ENCODE peak calls at places on chromosomes 2 and 18, in four cellular contexts. L is Panc1, H is cardiac muscle cell, W is small intestine. A is an unnamed sample. For H3K4me1 and H3K27me3, the result is how much of the 10 kb centered on the place peaks cover.

GRCh38 chr2:4002841-4003403 is 299.5 kb downstream of the DCDC2C start:
- DNase-seq in L (no peak), H (no peak), W (no peak), A (no peak)

GRCh38 chr2:106963156-106963555 is 77.2 kb upstream of the ST6GAL2 start:
- DNase-seq in L (no peak), H (peak), W (no peak), A (no peak)

GRCh38 chr2:204538179-204539009 is 6.9 kb upstream of the PARD3B start:
- DNase-seq in L (no peak), H (peak), W (no peak), A (peak)

GRCh38 chr2:111687911-111688310 is 196.1 kb downstream of the ANAPC1 start:
- DNase-seq in L (no peak), H (no peak), W (no peak), A (no peak)

GRCh38 chr2:126686286-126686685 is 30.3 kb downstream of the GYPC start:
- DNase-seq in L (no peak), H (no peak), W (no peak), A (no peak)

GRCh38 chr2:46826898-46827245 is 88.7 kb downstream of the MCFD2 start:
- DNase-seq in L (no peak), H (no peak), W (peak), A (no peak)

GRCh38 chr18:45505497-45506206 is 109.6 kb upstream of the SLC14A2 start:
- DNase-seq in L (no peak), H (peak), W (no peak), A (peak)

GRCh38 chr2:238498691-238499295 is 72.1 kb downstream of the ASB1 start:
- DNase-seq in L (no peak), H (no peak), W (no peak), A (no peak)

GRCh38 chr18:58616446-58616845 is 12.4 kb downstream of the ALPK2 start:
- DNase-seq in L (no peak), H (no peak), W (no peak), A (no peak)

GRCh38 chr18:58618822-58619553 is 9.9 kb downstream of the ALPK2 start:
- DNase-seq in L (no peak), H (no peak), W (no peak), A (no peak)

GRCh38 chr18:58611471-58612131 is 17.3 kb downstream of the ALPK2 start:
- DNase-seq in L (no peak), H (no peak), W (no peak), A (no peak)

GRCh38 chr18:58612239-58613055 is 16.4 kb downstream of the ALPK2 start:
- DNase-seq in L (no peak), H (no peak), W (no peak), A (no peak)

GRCh38 chr18:58615150-58616132 is 13.4 kb downstream of the ALPK2 start:
- DNase-seq in L (no peak), H (no peak), W (peak), A (no peak)
- H3K4me1 ChIP-seq in L (under half), H (under half), W (under half), A (under half)

DNA sequence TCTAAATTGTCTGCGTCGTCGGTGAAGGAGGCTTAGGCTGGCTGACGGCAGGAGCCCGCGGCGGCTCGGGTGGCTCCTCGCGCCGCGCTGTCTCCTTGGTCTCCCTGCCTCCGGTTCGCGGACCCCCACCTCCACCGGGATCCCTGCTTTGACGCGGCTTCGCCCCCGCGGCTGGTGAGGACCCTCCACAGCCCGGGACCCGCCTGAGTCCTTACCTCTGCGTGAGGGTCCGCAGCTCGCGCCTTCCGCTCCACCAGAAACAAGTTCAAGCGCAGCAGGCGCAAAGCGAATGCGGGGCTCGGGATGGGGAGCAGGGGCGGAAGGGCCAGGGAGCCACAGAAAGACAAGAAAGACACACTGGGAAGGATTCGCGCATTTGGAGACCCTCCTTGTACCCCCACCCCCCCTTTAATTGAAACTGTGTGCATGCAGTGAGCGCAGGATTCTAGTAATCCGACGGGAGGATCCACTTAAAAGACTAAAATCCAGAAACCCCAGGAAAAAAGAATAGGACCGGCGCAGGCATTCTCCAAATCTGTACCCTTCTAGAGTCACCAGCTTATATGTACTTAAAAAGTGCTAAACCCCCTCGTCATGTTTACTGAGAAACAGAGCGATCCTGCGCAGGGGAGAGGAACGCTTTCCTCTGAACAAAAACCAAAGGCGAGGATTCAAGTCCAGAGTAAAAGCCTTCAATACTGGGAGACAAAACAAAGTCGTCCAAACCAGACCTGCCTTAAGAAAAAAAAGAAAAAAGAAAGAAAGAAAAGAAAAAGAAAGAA is 3.8 kb downstream of the PTGR3 start:
- DNase-seq in L (no peak), H (no peak), W (no peak), A (no peak)
- H3K27me3 ChIP-seq in L (under half), H (half or more), W (under half), A (under half)

GRCh38 chr2:18378020-18378653 is 182.3 kb downstream of the RDH14 start:
- DNase-seq in L (no peak), H (peak), W (peak), A (no peak)

GRCh38 chr2:18376936-18377335 is 183.5 kb downstream of the RDH14 start:
- DNase-seq in L (no peak), H (no peak), W (no peak), A (no peak)

GRCh38 chr2:18373081-18373480 is 187.4 kb downstream of the RDH14 start:
- DNase-seq in L (no peak), H (no peak), W (no peak), A (no peak)

GRCh38 chr2:18369750-18370149 is 190.7 kb downstream of the RDH14 start:
- DNase-seq in L (no peak), H (peak), W (no peak), A (no peak)

GRCh38 chr2:18373664-18374063 is 186.8 kb downstream of the RDH14 start:
- DNase-seq in L (no peak), H (no peak), W (no peak), A (no peak)
- H3K27ac ChIP-seq in L (no peak), H (no peak), W (no peak), A (no peak)

DNA sequence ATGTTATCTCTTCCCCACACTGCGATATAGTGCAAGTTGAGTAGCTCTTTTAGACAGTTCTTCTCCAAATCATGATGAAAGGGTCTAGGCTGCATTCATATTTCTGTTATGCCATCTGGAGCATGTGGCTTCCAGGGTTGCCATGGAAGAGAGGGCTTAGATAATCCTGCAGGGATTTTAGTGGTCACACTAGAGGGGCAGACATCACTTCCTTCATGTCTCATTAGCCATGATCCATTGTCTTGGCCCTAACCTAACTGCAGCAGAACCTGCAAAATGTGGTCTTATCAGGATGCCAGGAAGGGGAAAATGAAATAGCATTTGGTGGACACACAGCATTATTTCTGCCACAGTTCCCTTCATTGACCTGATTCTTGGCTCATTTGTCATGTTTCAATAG is 83.1 kb downstream of the ADAM23 start:
- DNase-seq in L (no peak), H (no peak), W (no peak), A (no peak)
- H3K4me1 ChIP-seq in L (under half), H (under half), W (under half), A (under half)

DNA sequence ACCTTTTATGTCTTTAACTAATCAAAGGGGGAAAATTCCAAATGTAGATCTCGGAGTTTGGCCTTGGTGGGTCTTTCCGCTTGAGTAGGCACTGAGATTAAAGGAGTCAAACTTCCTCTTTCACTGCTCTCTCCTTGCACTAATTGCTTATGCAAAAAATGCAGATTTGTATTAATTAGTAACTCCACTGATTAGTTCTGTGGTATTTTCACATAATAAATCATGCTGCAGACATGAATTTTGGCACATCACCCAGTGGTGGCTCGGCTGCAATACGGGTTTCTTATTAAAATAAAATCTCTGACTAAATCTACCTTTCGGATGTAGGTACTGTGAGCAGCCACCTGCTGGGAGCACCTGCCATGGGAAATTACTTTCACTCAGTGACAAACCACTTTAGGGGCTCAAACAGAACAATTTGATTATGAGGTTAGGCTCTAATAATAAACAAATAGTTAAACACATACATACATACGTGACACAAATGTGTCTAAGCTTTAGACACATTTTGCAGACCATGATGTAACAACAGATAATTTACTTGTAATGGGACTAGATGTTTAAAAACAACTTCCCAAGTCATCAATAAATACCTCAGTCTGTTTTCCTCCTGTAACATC is 6.4 kb upstream of the NEUROD1 start:
- DNase-seq in L (no peak), H (no peak), W (no peak), A (no peak)
- H3K27me3 ChIP-seq in L (under half), H (half or more), W (under half), A (under half)

GRCh38 chr2:29397039-29397438 is 281.8 kb downstream of the CLIP4 start:
- DNase-seq in L (no peak), H (no peak), W (no peak), A (no peak)

GRCh38 chr2:29401994-29402393 is 286.8 kb downstream of the CLIP4 start:
- DNase-seq in L (no peak), H (no peak), W (no peak), A (no peak)

GRCh38 chr2:29394311-29394710 is 279.1 kb downstream of the CLIP4 start:
- DNase-seq in L (no peak), H (no peak), W (no peak), A (no peak)

GRCh38 chr2:29397743-29398142 is 282.5 kb downstream of the CLIP4 start:
- DNase-seq in L (no peak), H (no peak), W (no peak), A (no peak)

DNA sequence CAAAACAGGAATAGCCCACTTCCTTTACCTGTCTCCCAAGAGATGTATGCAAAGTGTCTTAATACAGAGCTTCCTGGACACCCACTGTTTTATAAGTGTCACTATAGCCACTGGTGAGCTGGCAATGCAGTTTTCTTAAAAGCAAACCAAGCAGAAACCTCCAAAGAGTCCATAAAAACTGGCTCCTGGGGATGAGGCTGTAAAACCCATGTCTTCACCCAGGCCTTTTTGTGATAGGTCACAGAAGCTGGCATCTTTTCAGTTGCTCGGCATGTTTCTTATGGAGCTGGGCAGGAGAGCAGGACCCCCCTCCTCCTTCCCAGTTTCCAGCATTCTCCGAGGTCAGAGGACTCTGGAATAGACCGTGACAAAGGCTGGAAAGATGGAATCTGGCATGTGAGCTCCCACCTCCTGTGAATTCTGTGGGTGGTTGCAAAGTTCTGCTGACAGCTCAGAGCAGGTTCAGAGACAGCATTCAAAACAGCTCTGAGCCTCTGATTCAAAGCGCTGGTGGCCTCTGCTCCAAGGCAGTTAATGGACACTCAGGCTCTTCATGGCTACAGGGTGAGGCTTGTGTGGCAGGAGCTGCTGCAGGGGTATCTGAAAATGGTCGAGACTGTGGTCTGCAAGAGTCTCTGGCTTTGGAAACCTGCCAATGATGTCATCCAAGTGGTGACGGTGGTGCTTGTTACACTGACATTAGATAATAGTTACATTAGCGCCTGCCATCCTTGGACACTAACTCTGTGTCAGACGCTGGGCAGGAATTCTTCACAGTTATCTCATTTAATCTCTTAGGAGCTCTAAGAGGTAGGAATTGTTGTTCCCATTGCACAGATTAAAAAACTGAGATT is 283.4 kb downstream of the CLIP4 start:
- DNase-seq in L (no peak), H (peak), W (no peak), A (no peak)
- H3K27ac ChIP-seq in L (no peak), H (no peak), W (no peak), A (no peak)